ENCODE peak calls at places on chromosomes 16 and 17, in eight cellular contexts. G is Peyer's patch, Q is AG09309, Z is cardiac fibroblast, V is astrocyte of the cerebellum, I is IMR-90, U is lower leg skin, C is gastrocnemius medialis. S is an unnamed sample.

GRCh38 chr17:48044851-48045250 is 3.3 kb upstream of the NFE2L1 start:
- DNase-seq in I (no peak), Z (no peak), C (no peak), G (no peak), U (no peak), Q (no peak), V (no peak), S (no peak)

GRCh38 chr17:36931697-36932382 is 5.4 kb upstream of the LHX1 start:
- DNase-seq in Q (no peak), I (no peak), C (no peak), G (peak), U (no peak), Z (peak), V (no peak), S (no peak)

GRCh38 chr16:86294535-86294934 is 215.8 kb upstream of the FOXF1 start:
- DNase-seq in Q (no peak), C (no peak), Z (no peak), U (no peak), I (peak), V (no peak), G (no peak), S (no peak)

GRCh38 chr16:17469011-17469741 is 1.6 kb downstream of the XYLT1 start:
- DNase-seq in Z (peak), Q (peak), G (no peak), I (peak), U (peak), V (peak), C (no peak), S (peak)

GRCh38 chr17:49557204-49558024 is 18.3 kb upstream of the NXPH3 start:
- DNase-seq in C (no peak), Q (no peak), Z (peak), G (no peak), U (peak), I (peak), V (peak), S (peak)

GRCh38 chr16:20814761-20815160 is 8.4 kb downstream of the REXO5 start:
- DNase-seq in I (peak), V (peak), Q (no peak), C (no peak), G (no peak), U (no peak), Z (peak), S (no peak)

GRCh38 chr16:3168706-3169105 is 19.3 kb upstream of the OR1F1 start:
- DNase-seq in V (no peak), C (no peak), Q (no peak), U (no peak), Z (no peak), G (no peak), I (no peak), S (no peak)

GRCh38 chr16:2295056-2295798 is 27.3 kb upstream of the RNPS1 start:
- DNase-seq in C (no peak), I (no peak), Q (no peak), V (no peak), U (no peak), Z (no peak), G (no peak), S (no peak)

GRCh38 chr16:14120335-14120734 is 49.2 kb downstream of the MRTFB start:
- DNase-seq in C (no peak), Z (no peak), Q (no peak), V (no peak), U (no peak), I (no peak), G (no peak), S (no peak)

GRCh38 chr17:38815576-38816193 is 9.4 kb downstream of the CWC25 start:
- DNase-seq in U (no peak), Q (peak), G (no peak), I (peak), C (no peak), V (peak), Z (peak), S (peak)

GRCh38 chr16:17258848-17259713 is 211.7 kb downstream of the XYLT1 start:
- DNase-seq in Q (no peak), I (peak), Z (no peak), C (no peak), V (no peak), G (no peak), U (no peak), S (no peak)

GRCh38 chr17:55577011-55577586 is 65.8 kb upstream of the SMIM36 start:
- DNase-seq in G (peak), U (peak), V (peak), I (peak), Z (peak), Q (no peak), C (peak), S (peak)

GRCh38 chr16:70800798-70801480 is at the start of gene VAC14:
- DNase-seq in I (peak), Z (peak), V (peak), C (peak), G (peak), Q (no peak), U (peak), S (peak)

GRCh38 chr17:866568-867087 is 84.5 kb downstream of the MRM3 start:
- DNase-seq in I (no peak), Q (no peak), C (no peak), G (no peak), V (no peak), Z (no peak), U (no peak), S (no peak)

GRCh38 chr16:56985288-56985961 is 3.9 kb upstream of the NLRC5 start:
- DNase-seq in G (peak), Z (peak), V (peak), Q (peak), C (peak), I (peak), U (peak), S (peak)

GRCh38 chr17:78374631-78375274 is 3.7 kb upstream of the PGS1 start:
- DNase-seq in C (no peak), Q (no peak), I (peak), U (peak), Z (peak), V (peak), G (no peak), S (peak)

GRCh38 chr16:49019826-49020401 is 261.7 kb downstream of the CBLN1 start:
- DNase-seq in I (no peak), Z (no peak), Q (no peak), G (no peak), U (peak), V (no peak), C (no peak), S (no peak)

DNA sequence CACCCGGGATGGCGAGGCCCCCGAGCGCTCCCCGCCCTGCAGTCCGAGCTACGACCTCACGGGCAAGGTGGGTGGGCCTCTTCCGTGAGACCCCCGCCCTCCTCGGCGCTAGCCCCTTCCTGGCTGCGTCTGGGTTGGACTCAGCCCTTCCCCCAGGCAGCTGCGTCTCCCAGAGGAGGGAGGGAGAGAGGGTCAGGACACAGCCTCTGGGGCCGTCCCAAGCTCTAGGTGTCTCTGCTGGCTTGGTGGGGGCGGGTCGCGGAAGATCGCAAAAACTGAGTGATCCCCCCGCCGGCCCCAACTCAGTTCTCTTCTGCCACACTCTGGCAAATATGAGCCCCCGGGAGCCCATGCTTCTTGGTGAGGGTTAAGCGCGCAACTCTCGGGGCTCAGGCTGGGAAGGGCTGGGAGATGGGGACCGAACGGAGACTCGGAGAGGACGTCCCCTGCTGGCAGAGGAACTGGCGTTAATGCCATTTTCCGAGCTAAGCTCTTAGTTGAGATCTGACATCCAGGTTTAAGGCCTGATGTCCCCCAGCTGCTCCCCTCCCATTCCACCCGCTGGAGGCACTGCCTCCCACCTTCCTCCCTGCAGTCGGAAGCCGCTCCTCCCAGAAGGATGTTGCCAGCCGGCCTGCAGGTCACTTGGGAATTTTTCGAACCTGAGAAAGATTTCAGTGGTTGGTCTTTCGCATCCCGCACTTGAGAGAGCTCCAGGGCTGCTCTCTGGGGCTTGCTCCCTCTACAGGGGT is 419 bp downstream of the RAB37 start:
- DNase-seq in C (no peak), Z (peak), Q (no peak), G (peak), I (no peak), V (no peak), U (no peak), S (peak)
- TF ChIP-seq CTCF in C (no peak), Z (no peak), Q (peak), G (no peak), I (peak), V (peak), U (no peak), S (peak)

GRCh38 chr17:81517339-81518112 is 4.9 kb upstream of the ACTG1 start:
- DNase-seq in Q (no peak), G (no peak), Z (no peak), U (no peak), I (no peak), V (no peak), C (no peak), S (no peak)
- TF ChIP-seq CTCF in Q (no peak), G (peak), Z (no peak), U (no peak), I (no peak), V (no peak), C (no peak), S (no peak)

GRCh38 chr16:50674831-50675230 is 6.3 kb downstream of the SNX20 start:
- DNase-seq in U (no peak), Z (no peak), V (no peak), C (no peak), G (no peak), I (no peak), Q (no peak), S (no peak)

GRCh38 chr16:50676684-50677225 is 4.4 kb downstream of the SNX20 start:
- DNase-seq in G (peak), C (no peak), Z (no peak), U (no peak), I (no peak), V (no peak), Q (no peak), S (no peak)

GRCh38 chr16:50675686-50676610 is 5.2 kb downstream of the SNX20 start:
- DNase-seq in C (no peak), I (no peak), G (peak), U (no peak), Z (no peak), V (no peak), Q (no peak), S (no peak)

GRCh38 chr16:50679266-50679665 is 1.8 kb downstream of the SNX20 start:
- DNase-seq in Z (no peak), V (no peak), U (no peak), C (no peak), G (peak), Q (no peak), I (no peak), S (no peak)

DNA sequence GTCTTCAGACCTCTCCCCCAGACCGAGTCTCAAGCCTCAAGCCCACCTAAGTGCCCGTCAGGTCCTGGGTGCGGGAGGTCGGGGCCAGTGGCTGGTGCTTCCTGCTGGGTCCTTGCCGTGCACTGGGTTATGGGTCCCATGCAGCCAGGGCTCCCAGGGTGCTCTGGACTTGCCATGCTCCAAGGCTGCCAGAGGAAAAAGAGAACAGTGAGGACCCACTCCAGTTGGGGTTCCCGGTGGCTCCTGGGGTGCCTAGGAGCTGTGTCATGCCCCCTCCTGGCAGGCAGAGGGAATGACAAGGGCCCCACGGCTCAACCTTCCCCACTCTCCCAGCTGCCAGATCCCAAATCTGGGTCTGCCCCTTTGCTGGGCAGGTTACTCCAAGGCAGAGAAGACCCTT is 3.8 kb downstream of the SNX20 start:
- DNase-seq in V (no peak), C (no peak), G (peak), I (no peak), U (no peak), Q (no peak), Z (no peak), S (no peak)
- TF ChIP-seq CTCF in V (peak), C (no peak), G (no peak), I (peak), U (no peak), Q (peak), Z (peak), S (no peak)

GRCh38 chr16:81553814-81554675 is 109.4 kb downstream of the CMIP start:
- DNase-seq in Z (no peak), U (no peak), C (no peak), G (no peak), V (no peak), Q (no peak), I (no peak), S (no peak)

GRCh38 chr16:81554993-81555392 is 110.4 kb downstream of the CMIP start:
- DNase-seq in G (no peak), I (no peak), V (no peak), Z (no peak), Q (no peak), C (no peak), U (no peak), S (peak)

GRCh38 chr16:81551821-81552304 is 107.3 kb downstream of the CMIP start:
- DNase-seq in U (no peak), Q (no peak), V (no peak), Z (peak), I (peak), C (no peak), G (no peak), S (no peak)

GRCh38 chr16:81552743-81553079 is 108.1 kb downstream of the CMIP start:
- DNase-seq in I (no peak), Z (no peak), C (no peak), Q (no peak), U (no peak), V (no peak), G (no peak), S (no peak)

DNA sequence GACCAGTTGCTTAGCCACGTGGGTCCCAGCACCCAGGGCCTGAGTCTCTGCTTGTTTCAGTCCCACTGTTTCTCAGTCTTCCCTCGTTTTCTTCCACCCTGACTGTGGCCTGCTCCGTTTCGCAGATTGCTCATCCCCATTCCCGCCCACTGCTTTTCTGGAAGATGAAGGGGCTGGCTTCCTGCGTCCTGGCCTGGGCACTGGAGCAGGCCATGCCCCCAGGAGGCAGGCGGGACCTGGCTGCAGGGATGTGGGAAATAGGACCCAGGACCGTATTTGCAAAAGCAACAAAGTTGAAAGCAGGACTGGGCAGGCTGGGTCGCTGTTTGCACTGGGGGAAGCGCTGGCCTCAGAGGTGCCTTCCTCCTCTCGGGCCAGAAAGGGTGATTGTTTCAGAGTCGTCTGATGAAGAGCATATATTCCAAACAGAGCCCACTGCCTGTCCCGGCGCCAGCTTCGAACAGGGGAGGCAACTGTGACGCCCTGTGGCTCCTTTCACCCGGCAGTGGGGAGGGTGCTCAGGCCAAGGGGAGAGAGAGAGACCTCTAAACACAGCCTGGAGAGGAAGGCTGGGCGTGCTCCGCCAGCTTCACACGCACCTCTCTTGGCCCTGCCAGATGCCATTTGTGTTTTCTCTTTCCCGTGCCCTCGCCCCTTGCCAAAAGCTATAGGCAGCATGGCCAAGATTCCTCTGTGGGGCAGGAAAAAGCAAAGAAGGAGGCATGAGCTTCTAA is 108.6 kb downstream of the CMIP start:
- DNase-seq in Z (no peak), V (no peak), Q (no peak), G (no peak), I (peak), U (no peak), C (no peak), S (no peak)
- TF ChIP-seq CTCF in Z (no peak), V (no peak), Q (no peak), G (no peak), I (no peak), U (no peak), C (no peak), S (no peak)

DNA sequence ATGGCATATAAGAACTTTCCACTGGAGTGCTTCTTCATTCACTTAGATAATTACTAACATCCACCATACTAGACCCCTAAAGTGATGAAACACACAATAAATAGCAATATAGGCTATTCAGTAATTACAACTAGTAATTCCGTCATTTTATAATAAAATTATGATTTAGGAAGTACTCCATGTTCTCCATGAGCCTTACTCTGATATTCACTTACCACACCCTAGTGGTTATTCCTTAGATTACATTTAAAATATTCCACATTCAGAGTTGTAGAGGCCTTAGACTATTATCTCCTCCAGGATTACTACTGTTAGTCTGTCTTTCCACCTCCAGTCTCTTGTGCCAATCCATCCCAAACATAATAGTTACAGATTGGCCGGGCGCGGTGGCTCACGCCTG is 62.4 kb downstream of the STH start:
- DNase-seq in Q (no peak), Z (peak), V (no peak), U (no peak), I (no peak), G (no peak), C (no peak), S (no peak)
- TF ChIP-seq CTCF in Q (peak), Z (peak), V (no peak), U (no peak), I (peak), G (peak), C (no peak), S (peak)

S was measured in foreskin fibroblast.